ENCODE peak calls at places on chromosomes 1 and 21, in eight cellular contexts. One of them, this sample, is unnamed. For H3K9me3, the result is how much of the 10 kb centered on the place peaks cover.

GRCh38 chr21:35885942-35886541 is 174.3 kb downstream of the SETD4 start:
- DNase-seq in small intestine: no peak
- DNase-seq in left ventricle myocardium inferior: no peak
- DNase-seq in A673: no peak
- DNase-seq in H9: no peak
- DNase-seq in NT2/D1: no peak
- DNase-seq in CD8-positive, alpha-beta memory T cell: no peak
- DNase-seq in sigmoid colon: no peak
- DNase-seq in this sample: no peak

GRCh38 chr1:223847781-223848345 is 2.1 kb upstream of the TP53BP2 start:
- DNase-seq in left ventricle myocardium inferior: no peak
- DNase-seq in sigmoid colon: no peak
- DNase-seq in small intestine: no peak
- DNase-seq in NT2/D1: no peak
- DNase-seq in A673: no peak
- DNase-seq in H9: no peak
- DNase-seq in CD8-positive, alpha-beta memory T cell: no peak
- DNase-seq in this sample: no peak

GRCh38 chr1:90709535-90709934 is 7.6 kb downstream of the BARHL2 start:
- DNase-seq in A673: no peak
- DNase-seq in CD8-positive, alpha-beta memory T cell: no peak
- DNase-seq in H9: no peak
- DNase-seq in left ventricle myocardium inferior: no peak
- DNase-seq in small intestine: no peak
- DNase-seq in sigmoid colon: no peak
- DNase-seq in NT2/D1: no peak
- DNase-seq in this sample: no peak

GRCh38 chr21:45590726-45591618 is 48.7 kb upstream of the SLC19A1 start:
- DNase-seq in small intestine: no peak
- DNase-seq in NT2/D1: no peak
- DNase-seq in left ventricle myocardium inferior: peak
- DNase-seq in A673: peak
- DNase-seq in sigmoid colon: peak
- DNase-seq in H9: peak
- DNase-seq in CD8-positive, alpha-beta memory T cell: peak
- DNase-seq in this sample: peak

GRCh38 chr1:202571719-202572339 is 138.4 kb downstream of the SYT2 start:
- DNase-seq in NT2/D1: no peak
- DNase-seq in H9: no peak
- DNase-seq in A673: peak
- DNase-seq in left ventricle myocardium inferior: no peak
- DNase-seq in small intestine: peak
- DNase-seq in CD8-positive, alpha-beta memory T cell: no peak
- DNase-seq in sigmoid colon: no peak
- DNase-seq in this sample: no peak

GRCh38 chr1:196115641-196116040 is 492.6 kb downstream of the KCNT2 start:
- DNase-seq in H9: no peak
- DNase-seq in left ventricle myocardium inferior: peak
- DNase-seq in small intestine: no peak
- DNase-seq in NT2/D1: no peak
- DNase-seq in sigmoid colon: no peak
- DNase-seq in A673: peak
- DNase-seq in CD8-positive, alpha-beta memory T cell: no peak
- DNase-seq in this sample: no peak

GRCh38 chr1:117171900-117172501 is 38.7 kb downstream of the VTCN1 start:
- DNase-seq in H9: no peak
- DNase-seq in sigmoid colon: no peak
- DNase-seq in CD8-positive, alpha-beta memory T cell: no peak
- DNase-seq in left ventricle myocardium inferior: peak
- DNase-seq in NT2/D1: peak
- DNase-seq in small intestine: no peak
- DNase-seq in A673: no peak
- DNase-seq in this sample: no peak

GRCh38 chr1:102172200-102172599 is 175.5 kb upstream of the OLFM3 start:
- DNase-seq in H9: no peak
- DNase-seq in left ventricle myocardium inferior: no peak
- DNase-seq in sigmoid colon: no peak
- DNase-seq in CD8-positive, alpha-beta memory T cell: no peak
- DNase-seq in small intestine: no peak
- DNase-seq in A673: peak
- DNase-seq in NT2/D1: no peak
- DNase-seq in this sample: no peak

GRCh38 chr1:54329337-54329954 is 76.7 kb downstream of the SSBP3 start:
- DNase-seq in A673: no peak
- DNase-seq in sigmoid colon: no peak
- DNase-seq in NT2/D1: no peak
- DNase-seq in small intestine: no peak
- DNase-seq in left ventricle myocardium inferior: no peak
- DNase-seq in H9: no peak
- DNase-seq in CD8-positive, alpha-beta memory T cell: no peak
- DNase-seq in this sample: no peak

DNA sequence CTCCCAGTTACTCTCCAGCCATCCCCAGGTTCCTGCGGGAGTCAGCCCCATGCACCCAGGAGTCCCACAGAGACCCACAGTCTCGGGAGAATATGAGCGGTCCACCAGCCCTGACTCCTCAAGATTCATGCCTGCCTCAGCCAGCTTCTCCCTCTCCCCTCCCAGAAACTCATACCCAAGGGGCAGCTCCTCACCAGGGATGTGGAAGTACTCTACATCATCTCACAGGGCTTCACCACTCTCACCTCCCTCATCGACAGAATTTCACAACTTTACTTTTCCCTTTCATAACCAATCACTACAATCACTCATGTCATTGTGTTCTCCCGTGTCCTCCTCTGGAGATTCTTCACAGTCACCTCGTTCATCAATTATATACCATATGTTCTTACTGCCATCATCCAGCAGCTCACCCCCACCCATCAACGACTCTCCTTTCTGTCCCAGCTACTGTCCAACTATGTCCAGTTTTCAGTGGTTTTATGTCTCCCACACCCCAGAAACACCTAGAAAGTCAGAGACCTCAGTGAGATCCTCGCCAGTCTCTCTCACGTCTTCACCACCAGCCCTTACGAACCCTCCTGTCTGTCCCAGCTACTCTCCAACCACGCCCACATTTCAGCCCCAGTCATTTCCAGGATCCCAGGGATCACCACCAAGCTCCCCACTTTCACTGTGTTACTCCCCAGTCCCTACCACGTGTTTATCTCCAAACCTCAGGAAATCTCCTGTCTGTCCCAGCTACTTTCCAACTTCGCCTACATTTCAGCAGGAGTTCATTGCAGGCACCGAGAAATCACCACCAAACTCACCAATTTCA is 1530.1 kb upstream of the TPTE start:
- DNase-seq in A673: no peak
- DNase-seq in sigmoid colon: peak
- DNase-seq in H9: peak
- DNase-seq in CD8-positive, alpha-beta memory T cell: no peak
- DNase-seq in left ventricle myocardium inferior: no peak
- DNase-seq in small intestine: no peak
- DNase-seq in NT2/D1: no peak
- DNase-seq in this sample: no peak
- H3K9me3 ChIP-seq in A673: half or more
- H3K9me3 ChIP-seq in sigmoid colon: under half
- H3K9me3 ChIP-seq in H9: half or more
- H3K9me3 ChIP-seq in CD8-positive, alpha-beta memory T cell: under half
- H3K9me3 ChIP-seq in left ventricle myocardium inferior: under half
- H3K9me3 ChIP-seq in small intestine: under half
- H3K9me3 ChIP-seq in NT2/D1: under half
- H3K9me3 ChIP-seq in this sample: under half

GRCh38 chr1:238201992-238202391 is 311.3 kb upstream of the ZP4 start:
- DNase-seq in A673: no peak
- DNase-seq in H9: no peak
- DNase-seq in NT2/D1: no peak
- DNase-seq in small intestine: no peak
- DNase-seq in left ventricle myocardium inferior: no peak
- DNase-seq in sigmoid colon: no peak
- DNase-seq in CD8-positive, alpha-beta memory T cell: no peak
- DNase-seq in this sample: no peak
- H3K9me3 ChIP-seq in A673: under half
- H3K9me3 ChIP-seq in H9: under half
- H3K9me3 ChIP-seq in NT2/D1: under half
- H3K9me3 ChIP-seq in small intestine: under half
- H3K9me3 ChIP-seq in left ventricle myocardium inferior: under half
- H3K9me3 ChIP-seq in sigmoid colon: under half
- H3K9me3 ChIP-seq in CD8-positive, alpha-beta memory T cell: under half
- H3K9me3 ChIP-seq in this sample: under half

GRCh38 chr1:49225464-49225863 is 448.8 kb upstream of the BEND5 start:
- DNase-seq in A673: no peak
- DNase-seq in CD8-positive, alpha-beta memory T cell: no peak
- DNase-seq in small intestine: no peak
- DNase-seq in sigmoid colon: no peak
- DNase-seq in left ventricle myocardium inferior: no peak
- DNase-seq in H9: no peak
- DNase-seq in NT2/D1: no peak
- DNase-seq in this sample: no peak
- H3K9me3 ChIP-seq in A673: under half
- H3K9me3 ChIP-seq in CD8-positive, alpha-beta memory T cell: under half
- H3K9me3 ChIP-seq in small intestine: under half
- H3K9me3 ChIP-seq in sigmoid colon: under half
- H3K9me3 ChIP-seq in left ventricle myocardium inferior: under half
- H3K9me3 ChIP-seq in H9: under half
- H3K9me3 ChIP-seq in NT2/D1: under half
- H3K9me3 ChIP-seq in this sample: under half

GRCh38 chr21:9756677-9757076 is 764.7 kb upstream of the TPTE start:
- DNase-seq in CD8-positive, alpha-beta memory T cell: no peak
- DNase-seq in sigmoid colon: no peak
- DNase-seq in NT2/D1: no peak
- DNase-seq in left ventricle myocardium inferior: no peak
- DNase-seq in H9: no peak
- DNase-seq in A673: no peak
- DNase-seq in small intestine: no peak
- DNase-seq in this sample: no peak
- H3K9me3 ChIP-seq in CD8-positive, alpha-beta memory T cell: under half
- H3K9me3 ChIP-seq in sigmoid colon: under half
- H3K9me3 ChIP-seq in NT2/D1: under half
- H3K9me3 ChIP-seq in left ventricle myocardium inferior: under half
- H3K9me3 ChIP-seq in H9: half or more
- H3K9me3 ChIP-seq in A673: half or more
- H3K9me3 ChIP-seq in small intestine: under half
- H3K9me3 ChIP-seq in this sample: under half

GRCh38 chr1:170360601-170361000 is 171.4 kb upstream of the GORAB start:
- DNase-seq in small intestine: no peak
- DNase-seq in sigmoid colon: no peak
- DNase-seq in H9: no peak
- DNase-seq in A673: no peak
- DNase-seq in left ventricle myocardium inferior: no peak
- DNase-seq in CD8-positive, alpha-beta memory T cell: no peak
- DNase-seq in NT2/D1: no peak
- DNase-seq in this sample: no peak
- H3K9me3 ChIP-seq in small intestine: under half
- H3K9me3 ChIP-seq in sigmoid colon: under half
- H3K9me3 ChIP-seq in H9: under half
- H3K9me3 ChIP-seq in A673: under half
- H3K9me3 ChIP-seq in left ventricle myocardium inferior: under half
- H3K9me3 ChIP-seq in CD8-positive, alpha-beta memory T cell: under half
- H3K9me3 ChIP-seq in NT2/D1: under half
- H3K9me3 ChIP-seq in this sample: under half

GRCh38 chr1:65503427-65503826 is 83.0 kb downstream of the LEPR start:
- DNase-seq in CD8-positive, alpha-beta memory T cell: no peak
- DNase-seq in sigmoid colon: no peak
- DNase-seq in H9: no peak
- DNase-seq in NT2/D1: no peak
- DNase-seq in A673: no peak
- DNase-seq in small intestine: no peak
- DNase-seq in left ventricle myocardium inferior: no peak
- DNase-seq in this sample: no peak
- H3K9me3 ChIP-seq in CD8-positive, alpha-beta memory T cell: under half
- H3K9me3 ChIP-seq in sigmoid colon: under half
- H3K9me3 ChIP-seq in H9: under half
- H3K9me3 ChIP-seq in NT2/D1: under half
- H3K9me3 ChIP-seq in A673: under half
- H3K9me3 ChIP-seq in small intestine: under half
- H3K9me3 ChIP-seq in left ventricle myocardium inferior: under half
- H3K9me3 ChIP-seq in this sample: under half

GRCh38 chr1:97792655-97793054 is 128.2 kb downstream of the DPYD start:
- DNase-seq in left ventricle myocardium inferior: no peak
- DNase-seq in sigmoid colon: no peak
- DNase-seq in NT2/D1: no peak
- DNase-seq in H9: no peak
- DNase-seq in A673: no peak
- DNase-seq in CD8-positive, alpha-beta memory T cell: no peak
- DNase-seq in small intestine: no peak
- DNase-seq in this sample: no peak
- H3K9me3 ChIP-seq in left ventricle myocardium inferior: under half
- H3K9me3 ChIP-seq in sigmoid colon: under half
- H3K9me3 ChIP-seq in NT2/D1: under half
- H3K9me3 ChIP-seq in H9: under half
- H3K9me3 ChIP-seq in A673: under half
- H3K9me3 ChIP-seq in CD8-positive, alpha-beta memory T cell: under half
- H3K9me3 ChIP-seq in small intestine: under half
- H3K9me3 ChIP-seq in this sample: under half